ENCODE peak calls at places on chromosome X, in nine cellular contexts. One of them, this sample, is unnamed.

GRCh38 chrX:150212672-150213480 is 150.2 kb upstream of the MAMLD1 start:
- DNase-seq in endothelial cell: peak
- DNase-seq in pons: no peak
- DNase-seq in HT1080: no peak
- DNase-seq in T-helper 1 cell: no peak
- DNase-seq in amygdala: no peak
- DNase-seq in GDM1: no peak
- DNase-seq in WERI-Rb-1: no peak
- DNase-seq in nephron progenitor cell: no peak
- DNase-seq in this sample: no peak

GRCh38 chrX:77442728-77443127 is 4.5 kb upstream of the FGF16 start:
- DNase-seq in amygdala: no peak
- DNase-seq in pons: no peak
- DNase-seq in nephron progenitor cell: no peak
- DNase-seq in WERI-Rb-1: no peak
- DNase-seq in T-helper 1 cell: no peak
- DNase-seq in GDM1: no peak
- DNase-seq in HT1080: peak
- DNase-seq in endothelial cell: no peak
- DNase-seq in this sample: peak

GRCh38 chrX:149521438-149521837 is 16.3 kb upstream of the IDS start:
- DNase-seq in T-helper 1 cell: no peak
- DNase-seq in HT1080: no peak
- DNase-seq in amygdala: no peak
- DNase-seq in GDM1: no peak
- DNase-seq in nephron progenitor cell: no peak
- DNase-seq in endothelial cell: no peak
- DNase-seq in pons: no peak
- DNase-seq in WERI-Rb-1: no peak
- DNase-seq in this sample: no peak

GRCh38 chrX:43508694-43509093 is 147.4 kb upstream of the MAOA start:
- DNase-seq in amygdala: no peak
- DNase-seq in endothelial cell: no peak
- DNase-seq in T-helper 1 cell: no peak
- DNase-seq in HT1080: no peak
- DNase-seq in WERI-Rb-1: no peak
- DNase-seq in GDM1: no peak
- DNase-seq in pons: no peak
- DNase-seq in nephron progenitor cell: no peak
- DNase-seq in this sample: no peak

GRCh38 chrX:105823092-105823454 is 734 bp downstream of the NRK start:
- DNase-seq in T-helper 1 cell: no peak
- DNase-seq in WERI-Rb-1: no peak
- DNase-seq in nephron progenitor cell: no peak
- DNase-seq in amygdala: no peak
- DNase-seq in HT1080: no peak
- DNase-seq in pons: no peak
- DNase-seq in endothelial cell: no peak
- DNase-seq in GDM1: no peak
- DNase-seq in this sample: no peak

GRCh38 chrX:140799216-140799615 is 89.7 kb downstream of the LINC00632 start:
- DNase-seq in pons: no peak
- DNase-seq in amygdala: no peak
- DNase-seq in T-helper 1 cell: no peak
- DNase-seq in nephron progenitor cell: no peak
- DNase-seq in WERI-Rb-1: no peak
- DNase-seq in HT1080: peak
- DNase-seq in GDM1: no peak
- DNase-seq in endothelial cell: no peak
- DNase-seq in this sample: no peak

GRCh38 chrX:153727108-153727931 is 2.7 kb downstream of the ABCD1 start:
- DNase-seq in GDM1: no peak
- DNase-seq in pons: peak
- DNase-seq in nephron progenitor cell: no peak
- DNase-seq in WERI-Rb-1: no peak
- DNase-seq in amygdala: peak
- DNase-seq in endothelial cell: no peak
- DNase-seq in HT1080: no peak
- DNase-seq in T-helper 1 cell: no peak
- DNase-seq in this sample: no peak

GRCh38 chrX:154401045-154401799 is 3.0 kb downstream of the RPL10 start:
- DNase-seq in T-helper 1 cell: no peak
- DNase-seq in GDM1: no peak
- DNase-seq in endothelial cell: no peak
- DNase-seq in nephron progenitor cell: no peak
- DNase-seq in pons: no peak
- DNase-seq in WERI-Rb-1: no peak
- DNase-seq in amygdala: no peak
- DNase-seq in HT1080: peak
- DNase-seq in this sample: no peak

GRCh38 chrX:97132654-97133415 is 249.1 kb downstream of the RPA4 start:
- DNase-seq in amygdala: no peak
- DNase-seq in nephron progenitor cell: no peak
- DNase-seq in endothelial cell: no peak
- DNase-seq in T-helper 1 cell: no peak
- DNase-seq in pons: no peak
- DNase-seq in GDM1: no peak
- DNase-seq in WERI-Rb-1: no peak
- DNase-seq in HT1080: no peak
- DNase-seq in this sample: peak

GRCh38 chrX:138845791-138846190 is 134.3 kb upstream of the FGF13 start:
- DNase-seq in T-helper 1 cell: no peak
- DNase-seq in HT1080: no peak
- DNase-seq in pons: no peak
- DNase-seq in WERI-Rb-1: no peak
- DNase-seq in endothelial cell: no peak
- DNase-seq in nephron progenitor cell: no peak
- DNase-seq in amygdala: no peak
- DNase-seq in GDM1: no peak
- DNase-seq in this sample: no peak

GRCh38 chrX:9326369-9326768 is 138.5 kb upstream of the TBL1X start:
- DNase-seq in nephron progenitor cell: no peak
- DNase-seq in pons: no peak
- DNase-seq in T-helper 1 cell: no peak
- DNase-seq in endothelial cell: no peak
- DNase-seq in WERI-Rb-1: no peak
- DNase-seq in HT1080: no peak
- DNase-seq in GDM1: no peak
- DNase-seq in amygdala: no peak
- DNase-seq in this sample: no peak

GRCh38 chrX:35098419-35098818 is 155.8 kb downstream of the FAM47B start:
- DNase-seq in pons: no peak
- DNase-seq in GDM1: no peak
- DNase-seq in endothelial cell: no peak
- DNase-seq in amygdala: no peak
- DNase-seq in T-helper 1 cell: no peak
- DNase-seq in HT1080: no peak
- DNase-seq in nephron progenitor cell: no peak
- DNase-seq in WERI-Rb-1: no peak
- DNase-seq in this sample: no peak

GRCh38 chrX:111262086-111262485 is 8.2 kb downstream of the CAPN6 start:
- DNase-seq in T-helper 1 cell: no peak
- DNase-seq in GDM1: no peak
- DNase-seq in endothelial cell: no peak
- DNase-seq in pons: no peak
- DNase-seq in nephron progenitor cell: no peak
- DNase-seq in HT1080: no peak
- DNase-seq in WERI-Rb-1: no peak
- DNase-seq in amygdala: no peak
- DNase-seq in this sample: no peak

GRCh38 chrX:10007604-10008003 is 40.4 kb downstream of the CLDN34 start:
- DNase-seq in amygdala: no peak
- DNase-seq in pons: no peak
- DNase-seq in HT1080: no peak
- DNase-seq in WERI-Rb-1: no peak
- DNase-seq in endothelial cell: no peak
- DNase-seq in nephron progenitor cell: no peak
- DNase-seq in GDM1: no peak
- DNase-seq in T-helper 1 cell: no peak
- DNase-seq in this sample: no peak

GRCh38 chrX:30504309-30504708 is 73.3 kb downstream of the TASL start:
- DNase-seq in GDM1: peak
- DNase-seq in amygdala: no peak
- DNase-seq in endothelial cell: no peak
- DNase-seq in pons: peak
- DNase-seq in WERI-Rb-1: no peak
- DNase-seq in nephron progenitor cell: no peak
- DNase-seq in T-helper 1 cell: no peak
- DNase-seq in HT1080: peak
- DNase-seq in this sample: peak

GRCh38 chrX:118644378-118644777 is 83.0 kb upstream of the IL13RA1 start:
- DNase-seq in HT1080: peak
- DNase-seq in T-helper 1 cell: no peak
- DNase-seq in GDM1: peak
- DNase-seq in WERI-Rb-1: no peak
- DNase-seq in pons: peak
- DNase-seq in amygdala: no peak
- DNase-seq in endothelial cell: no peak
- DNase-seq in nephron progenitor cell: no peak
- DNase-seq in this sample: peak

GRCh38 chrX:11663875-11664210 is 1.9 kb downstream of the ARHGAP6 start:
- DNase-seq in amygdala: no peak
- DNase-seq in T-helper 1 cell: no peak
- DNase-seq in GDM1: no peak
- DNase-seq in nephron progenitor cell: no peak
- DNase-seq in HT1080: no peak
- DNase-seq in pons: no peak
- DNase-seq in endothelial cell: no peak
- DNase-seq in WERI-Rb-1: no peak
- DNase-seq in this sample: peak

GRCh38 chrX:8455600-8455999 is 9.0 kb upstream of the VCX3B start:
- DNase-seq in T-helper 1 cell: no peak
- DNase-seq in WERI-Rb-1: no peak
- DNase-seq in endothelial cell: no peak
- DNase-seq in HT1080: peak
- DNase-seq in GDM1: no peak
- DNase-seq in amygdala: no peak
- DNase-seq in pons: no peak
- DNase-seq in nephron progenitor cell: no peak
- DNase-seq in this sample: no peak

GRCh38 chrX:125266153-125266660 is 53.5 kb upstream of the TEX13C start:
- DNase-seq in T-helper 1 cell: no peak
- DNase-seq in GDM1: no peak
- DNase-seq in HT1080: no peak
- DNase-seq in amygdala: no peak
- DNase-seq in WERI-Rb-1: no peak
- DNase-seq in endothelial cell: no peak
- DNase-seq in pons: no peak
- DNase-seq in nephron progenitor cell: no peak
- DNase-seq in this sample: no peak

GRCh38 chrX:65643046-65643785 is 24.2 kb upstream of the MSN start:
- DNase-seq in HT1080: peak
- DNase-seq in WERI-Rb-1: no peak
- DNase-seq in T-helper 1 cell: no peak
- DNase-seq in endothelial cell: no peak
- DNase-seq in amygdala: no peak
- DNase-seq in GDM1: no peak
- DNase-seq in nephron progenitor cell: no peak
- DNase-seq in pons: no peak
- DNase-seq in this sample: peak

GRCh38 chrX:22012051-22012450 is 20.1 kb upstream of the PHEX start:
- DNase-seq in T-helper 1 cell: no peak
- DNase-seq in HT1080: no peak
- DNase-seq in endothelial cell: no peak
- DNase-seq in amygdala: no peak
- DNase-seq in pons: no peak
- DNase-seq in WERI-Rb-1: no peak
- DNase-seq in GDM1: no peak
- DNase-seq in nephron progenitor cell: no peak
- DNase-seq in this sample: no peak

GRCh38 chrX:117788339-117788738 is 328.3 kb downstream of the KLHL13 start:
- DNase-seq in amygdala: no peak
- DNase-seq in pons: no peak
- DNase-seq in HT1080: no peak
- DNase-seq in WERI-Rb-1: no peak
- DNase-seq in endothelial cell: no peak
- DNase-seq in T-helper 1 cell: no peak
- DNase-seq in GDM1: no peak
- DNase-seq in nephron progenitor cell: no peak
- DNase-seq in this sample: no peak

GRCh38 chrX:154542723-154543424 is 3.8 kb downstream of the G6PD start:
- DNase-seq in WERI-Rb-1: no peak
- DNase-seq in nephron progenitor cell: no peak
- DNase-seq in T-helper 1 cell: no peak
- DNase-seq in pons: peak
- DNase-seq in GDM1: peak
- DNase-seq in amygdala: no peak
- DNase-seq in HT1080: no peak
- DNase-seq in endothelial cell: no peak
- DNase-seq in this sample: peak

GRCh38 chrX:115940888-115941332 is 229.6 kb upstream of the AGTR2 start:
- DNase-seq in pons: peak
- DNase-seq in HT1080: no peak
- DNase-seq in GDM1: peak
- DNase-seq in nephron progenitor cell: no peak
- DNase-seq in endothelial cell: peak
- DNase-seq in T-helper 1 cell: no peak
- DNase-seq in amygdala: peak
- DNase-seq in WERI-Rb-1: peak
- DNase-seq in this sample: no peak

This sample was measured in Caki2.